ENCODE peak calls at places on chromosomes 16 and 17, in six cellular contexts. P is central memory CD4-positive, alpha-beta T cell; E is NCI-H526; I is WTC11; W is activated effector memory CD4-positive, alpha-beta T cell treated with anti-CD3 and anti-CD28 coated beads, Interleukin-2, amount 50 U/mL, for 16 hours; A is kidney tubule cell. Q is an unnamed sample.

GRCh38 chr16:84810518-84811273 is 9.1 kb upstream of the CRISPLD2 start:
- DNase-seq in W (no peak), I (no peak), A (no peak), E (no peak), P (peak; percentile 25), Q (peak; percentile 88)

GRCh38 chr17:68328676-68329075 is 37.4 kb downstream of the ARSG start:
- DNase-seq in W (no peak), I (no peak), A (peak; percentile 59), P (no peak), E (no peak), Q (no peak)

GRCh38 chr16:83898463-83899271 is at the start of gene MLYCD:
- DNase-seq in E (peak; percentile 80), A (peak; percentile 88), P (peak; percentile 66), I (peak; percentile 83), W (peak; percentile 91), Q (peak; percentile 98)

GRCh38 chr16:49513040-49513439 is 139.4 kb downstream of the C16orf78 start:
- DNase-seq in W (no peak), A (no peak), P (no peak), E (peak; percentile 26), I (peak; percentile 58), Q (no peak)

GRCh38 chr17:29169806-29170591 is 10.2 kb downstream of the MYO18A start:
- DNase-seq in W (no peak), P (no peak), A (no peak), I (no peak), E (no peak), Q (peak; percentile 5)

GRCh38 chr16:49355923-49356665 is 17.5 kb upstream of the C16orf78 start:
- DNase-seq in W (no peak), I (no peak), E (no peak), A (no peak), P (no peak), Q (no peak)

GRCh38 chr17:12313786-12314185 is 293.1 kb downstream of the MAP2K4 start:
- DNase-seq in P (no peak), E (no peak), A (no peak), I (no peak), W (no peak), Q (no peak)

GRCh38 chr17:80477647-80478478 is 1.5 kb upstream of the NPTX1 start:
- DNase-seq in W (peak; percentile 70), A (peak; percentile 23), I (peak; percentile 72), E (peak; percentile 79), P (no peak), Q (peak; percentile 84)